ENCODE peak calls at places on chromosomes 1 and 21, in nine cellular contexts. M, G, V, R, D, Q, Z, X and C are unnamed samples.

GRCh38 chr1:147723691-147724323 is 36.6 kb downstream of the GJA5 start:
- DNase-seq in Z (peak), X (no peak), Q (peak), V (peak), G (no peak), D (peak), M (peak), R (peak), C (peak)

GRCh38 chr1:156096640-156097391 is 14.6 kb upstream of the MEX3A start:
- DNase-seq in R (peak), X (peak), V (peak), M (no peak), Z (peak), G (peak), Q (peak), D (peak), C (peak)

GRCh38 chr21:34889287-34889536 is 159.9 kb downstream of the RUNX1 start:
- DNase-seq in Z (no peak), D (peak), Q (no peak), R (peak), V (peak), M (no peak), X (peak), G (no peak), C (peak)

GRCh38 chr21:43930074-43930847 is 65.2 kb downstream of the AGPAT3 start:
- DNase-seq in Z (no peak), D (no peak), X (no peak), V (no peak), Q (no peak), M (no peak), R (no peak), G (no peak), C (no peak)

GRCh38 chr1:64545118-64545916 is 75.4 kb downstream of the CACHD1 start:
- DNase-seq in D (no peak), X (no peak), V (no peak), M (no peak), Z (no peak), G (no peak), R (no peak), Q (no peak), C (peak)

GRCh38 chr21:44499631-44500030 is 40.4 kb downstream of the KRTAP10-1 start:
- DNase-seq in M (no peak), Q (no peak), X (no peak), D (no peak), V (no peak), Z (no peak), R (no peak), G (no peak), C (no peak)

GRCh38 chr1:89312572-89312971 is 39.9 kb upstream of the GBP5 start:
- DNase-seq in R (no peak), D (no peak), G (no peak), X (no peak), V (no peak), Z (no peak), Q (no peak), M (no peak), C (no peak)

GRCh38 chr1:174968750-174969244 is 30.9 kb upstream of the CACYBP start:
- DNase-seq in Z (peak), Q (no peak), R (no peak), D (no peak), G (no peak), X (no peak), M (no peak), V (peak), C (peak)

GRCh38 chr1:65231718-65232330 is 77.5 kb upstream of the DNAJC6 start:
- DNase-seq in Q (no peak), G (no peak), D (no peak), Z (no peak), M (no peak), V (no peak), X (no peak), R (no peak), C (no peak)

GRCh38 chr1:220274122-220274855 is 2.0 kb upstream of the RAB3GAP2 start:
- DNase-seq in M (no peak), Q (no peak), Z (no peak), D (no peak), X (no peak), R (no peak), G (no peak), V (peak), C (peak)

GRCh38 chr1:39852214-39852791 is 31.0 kb downstream of the TRIT1 start:
- DNase-seq in G (no peak), X (no peak), M (no peak), R (no peak), Z (no peak), V (peak), Q (no peak), D (peak), C (peak)

GRCh38 chr21:18636897-18637296 is 233.3 kb upstream of the TMPRSS15 start:
- DNase-seq in Z (no peak), M (no peak), V (no peak), G (no peak), D (no peak), R (no peak), X (no peak), Q (no peak), C (no peak)

GRCh38 chr1:22111115-22111514 is 31.8 kb downstream of the WNT4 start:
- DNase-seq in Z (no peak), V (no peak), G (no peak), Q (no peak), R (no peak), X (no peak), D (no peak), M (no peak), C (no peak)

GRCh38 chr21:29546071-29546470 is 247.3 kb downstream of the BACH1 start:
- DNase-seq in D (no peak), X (no peak), V (no peak), Q (no peak), G (no peak), M (no peak), R (no peak), Z (no peak), C (no peak)

GRCh38 chr1:192627901-192628300 is 8.0 kb upstream of the RGS13 start:
- DNase-seq in Q (no peak), R (no peak), D (no peak), G (no peak), V (no peak), M (no peak), X (no peak), Z (peak), C (no peak)

GRCh38 chr21:39444406-39445145 is 1.0 kb downstream of the LCA5L start:
- DNase-seq in X (no peak), Q (no peak), M (no peak), R (no peak), V (peak), Z (peak), D (no peak), G (no peak), C (peak)

GRCh38 chr1:212677573-212677972 is 22.1 kb downstream of the BATF3 start:
- DNase-seq in Q (no peak), V (no peak), R (no peak), X (no peak), G (no peak), M (no peak), D (no peak), Z (no peak), C (no peak)

GRCh38 chr1:6824665-6825368 is 39.6 kb downstream of the CAMTA1 start:
- DNase-seq in Q (no peak), X (no peak), V (peak), Z (no peak), G (no peak), M (no peak), D (no peak), R (no peak), C (peak)

GRCh38 chr1:75981188-75981897 is 49.1 kb upstream of the ASB17 start:
- DNase-seq in X (no peak), Q (no peak), D (no peak), R (no peak), M (no peak), Z (no peak), V (no peak), G (no peak), C (no peak)

GRCh38 chr1:46520063-46520911 is 30.7 kb downstream of the DMBX1 start:
- DNase-seq in Z (no peak), R (no peak), M (no peak), G (no peak), V (peak), X (no peak), D (no peak), Q (no peak), C (peak)

GRCh38 chr1:113396585-113396984 is 6.3 kb downstream of the MAGI3 start:
- DNase-seq in V (peak), Z (no peak), D (no peak), X (no peak), G (no peak), Q (no peak), M (no peak), R (no peak), C (peak)

GRCh38 chr1:58964428-58964827 is 180.6 kb upstream of the JUN start:
- DNase-seq in R (no peak), M (no peak), D (no peak), V (no peak), Z (no peak), X (peak), Q (no peak), G (no peak), C (no peak)

GRCh38 chr1:201675143-201675542 is 136.2 kb downstream of the NAV1 start:
- DNase-seq in D (no peak), X (no peak), M (no peak), G (no peak), Q (no peak), V (no peak), Z (no peak), R (no peak), C (no peak)

GRCh38 chr1:54497338-54497737 is 50.7 kb upstream of the ACOT11 start:
- DNase-seq in D (no peak), M (no peak), X (no peak), Z (peak), Q (no peak), R (no peak), G (no peak), V (no peak), C (no peak)

GRCh38 chr1:162136760-162137537 is 67.5 kb downstream of the NOS1AP start:
- DNase-seq in Q (no peak), M (no peak), D (no peak), Z (no peak), V (peak), R (no peak), G (no peak), X (no peak), C (peak)